ENCODE peak calls at places on chromosomes 6 and 20, in six cellular contexts. Z, H, E, U, T and F are unnamed samples.

GRCh38 chr6:9540534-9541126 is 874.2 kb downstream of the TFAP2A start:
- DNase-seq in U (peak; percentile 58), T (peak; percentile 20), Z (peak; percentile 49), H (no peak), E (peak; percentile 35), F (peak; percentile 62)

GRCh38 chr6:135161411-135161810 is 19.7 kb upstream of the MYB start:
- DNase-seq in E (no peak), U (no peak), H (no peak), T (no peak), Z (no peak), F (no peak)

GRCh38 chr20:32457476-32457986 is 99.4 kb downstream of the ASXL1 start:
- DNase-seq in U (peak; percentile 39), Z (peak; percentile 82), H (no peak), E (no peak), T (no peak), F (no peak)

GRCh38 chr20:2756056-2756611 is 44.3 kb downstream of the CPXM1 start:
- DNase-seq in Z (peak; percentile 60), U (peak; percentile 43), T (peak; percentile 64), H (no peak), E (peak; percentile 49), F (peak; percentile 56)

GRCh38 chr6:43772571-43773049 is 2.6 kb downstream of the VEGFA start:
- DNase-seq in U (peak; percentile 31), H (no peak), Z (peak; percentile 28), T (peak; percentile 49), E (peak; percentile 65), F (peak; percentile 67)

GRCh38 chr20:2873747-2874041 is 413 bp downstream of the PTPRA start:
- DNase-seq in Z (no peak), E (no peak), H (no peak), T (peak; percentile 55), U (peak; percentile 47), F (peak; percentile 79)

GRCh38 chr6:112286010-112286409 is 31.6 kb upstream of the LAMA4 start:
- DNase-seq in U (no peak), H (peak; percentile 11), Z (no peak), E (no peak), T (no peak), F (peak; percentile 73)

GRCh38 chr20:25254986-25255680 is 7.2 kb downstream of the PYGB start:
- DNase-seq in T (no peak), Z (no peak), U (no peak), E (no peak), H (no peak), F (no peak)

GRCh38 chr6:113414511-113414910 is 442.6 kb upstream of the MARCKS start:
- DNase-seq in H (no peak), Z (peak; percentile 69), E (no peak), U (peak; percentile 79), T (peak; percentile 40), F (no peak)

GRCh38 chr6:140138311-140138994 is 764.0 kb upstream of the CITED2 start:
- DNase-seq in Z (no peak), E (no peak), T (no peak), H (no peak), U (peak; percentile 70), F (no peak)

GRCh38 chr20:45611054-45611453 is 18.5 kb upstream of the WFDC10A start:
- DNase-seq in U (no peak), Z (no peak), T (no peak), H (no peak), E (peak; percentile 42), F (peak; percentile 96)

GRCh38 chr20:44884907-44885391 is 556 bp upstream of the YWHAB start:
- DNase-seq in Z (no peak), E (no peak), T (no peak), U (no peak), H (no peak), F (no peak)

GRCh38 chr6:42984924-42985475 is 630 bp downstream of the PPP2R5D start:
- DNase-seq in U (peak; percentile 20), E (peak; percentile 43), Z (no peak), T (no peak), H (no peak), F (peak; percentile 52)

GRCh38 chr20:63972312-63973159 is 2.8 kb upstream of the ZNF512B start:
- DNase-seq in T (peak; percentile 69), E (no peak), U (peak; percentile 74), H (no peak), Z (no peak), F (no peak)

GRCh38 chr6:105750089-105750488 is 336.0 kb upstream of the PRDM1 start:
- DNase-seq in H (no peak), Z (no peak), U (no peak), T (no peak), E (no peak), F (no peak)

GRCh38 chr6:146741609-146742008 is 142.8 kb downstream of the ADGB start:
- DNase-seq in H (no peak), Z (no peak), U (no peak), T (peak; percentile 44), E (no peak), F (no peak)

GRCh38 chr6:17015551-17016381 is 86.1 kb upstream of the STMND1 start:
- DNase-seq in H (no peak), Z (no peak), U (peak; percentile 59), E (peak; percentile 9), T (no peak), F (no peak)

GRCh38 chr6:75204959-75205775 is 686 bp downstream of the COL12A1 start:
- DNase-seq in T (no peak), H (no peak), U (peak; percentile 46), Z (peak; percentile 35), E (no peak), F (no peak)

GRCh38 chr6:75207211-75207984 is 1.5 kb upstream of the COL12A1 start:
- DNase-seq in H (no peak), Z (no peak), U (peak; percentile 28), T (no peak), E (no peak), F (no peak)

GRCh38 chr6:75204222-75204958 is 1.5 kb downstream of the COL12A1 start:
- DNase-seq in E (peak; percentile 61), H (no peak), T (peak; percentile 40), U (peak; percentile 90), Z (peak; percentile 79), F (peak; percentile 63)

GRCh38 chr6:75206338-75207210 is 721 bp upstream of the COL12A1 start:
- DNase-seq in Z (no peak), U (peak; percentile 47), H (no peak), E (no peak), T (no peak), F (no peak)

DNA sequence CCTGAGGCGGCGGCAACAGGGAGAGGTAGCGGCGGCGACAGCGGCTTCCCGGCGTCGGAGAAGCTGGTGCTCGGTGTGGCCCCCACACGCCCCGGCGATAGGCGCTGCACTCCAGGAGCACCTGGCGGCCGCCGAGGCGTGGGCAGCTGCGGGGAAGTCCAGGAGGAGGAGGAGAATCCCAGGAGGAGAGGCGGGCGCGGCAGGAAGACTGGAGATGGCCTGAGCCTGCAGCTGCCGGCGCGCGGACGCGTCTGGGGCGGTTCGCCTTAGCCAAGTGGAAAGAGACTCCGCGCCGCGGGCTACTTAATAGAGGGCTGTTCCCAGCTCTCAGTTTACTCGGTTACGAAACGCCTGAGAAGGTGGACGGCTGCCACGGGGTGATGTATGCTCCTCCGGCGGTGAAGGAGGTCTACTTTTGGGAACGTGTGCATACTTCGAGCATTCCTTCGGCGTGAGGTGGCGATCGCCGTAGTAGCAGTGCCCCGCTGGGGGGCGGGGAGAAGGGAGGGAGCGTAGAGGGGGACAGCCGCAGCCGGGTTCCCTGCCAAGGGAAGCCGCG is at the start of gene COL12A1:
- DNase-seq in T (no peak), H (no peak), U (peak; percentile 70), E (no peak), Z (peak; percentile 72), F (no peak)
- TF ChIP-seq MYC in T (no peak), H (no peak), U (no peak), E (no peak), Z (no peak), F (no peak)

GRCh38 chr20:57661201-57662027 is 41.2 kb upstream of the ZBP1 start:
- DNase-seq in E (no peak), T (no peak), H (no peak), Z (no peak), U (no peak), F (no peak)
- TF ChIP-seq MYC in E (no peak), T (no peak), H (no peak), Z (no peak), U (no peak), F (no peak)

GRCh38 chr20:49850463-49851233 is 38.0 kb downstream of the SLC9A8 start:
- DNase-seq in E (no peak), Z (no peak), U (no peak), H (no peak), T (no peak), F (no peak)

GRCh38 chr20:49843770-49844169 is 31.1 kb downstream of the SLC9A8 start:
- DNase-seq in T (no peak), U (no peak), H (no peak), E (peak; percentile 37), Z (no peak), F (no peak)

GRCh38 chr20:49843139-49843538 is 30.5 kb downstream of the SLC9A8 start:
- DNase-seq in T (no peak), E (no peak), H (no peak), Z (no peak), U (no peak), F (no peak)

GRCh38 chr20:49851234-49851755 is 38.7 kb downstream of the SLC9A8 start:
- DNase-seq in U (no peak), H (no peak), T (no peak), E (no peak), Z (no peak), F (no peak)

DNA sequence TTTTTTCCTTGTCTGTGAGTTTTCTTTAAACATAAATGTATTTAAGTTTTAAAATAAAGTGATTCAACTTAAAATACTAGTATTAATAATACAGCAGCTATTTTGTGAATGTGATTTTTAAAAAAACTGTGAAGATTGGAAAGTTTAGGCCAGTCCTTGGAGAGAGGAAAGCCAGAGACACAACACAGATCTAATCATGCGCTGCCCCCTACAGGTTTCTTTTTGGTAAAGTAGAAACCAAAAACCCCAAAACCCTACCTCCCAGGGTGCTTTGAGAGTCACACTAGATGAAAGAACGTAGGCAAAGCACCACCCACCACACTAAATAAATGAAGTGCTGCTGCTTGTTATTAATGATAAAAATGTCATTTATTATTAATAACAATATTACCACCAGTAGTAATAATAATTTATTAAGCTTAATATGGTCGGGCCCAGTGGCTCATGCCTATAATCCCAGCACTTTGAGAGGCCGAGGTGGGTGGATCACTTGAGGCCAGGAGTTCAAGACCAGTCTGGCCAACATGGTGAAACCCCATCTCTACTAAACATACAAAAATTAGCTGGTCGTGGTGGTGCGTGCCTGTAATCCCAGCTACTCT is 33.7 kb downstream of the SLC9A8 start:
- DNase-seq in U (peak; percentile 48), E (peak; percentile 76), H (no peak), T (peak; percentile 73), Z (peak; percentile 72), F (peak; percentile 80)
- TF ChIP-seq MYC in U (no peak), E (no peak), H (no peak), T (no peak), Z (no peak), F (peak; percentile 41)

DNA sequence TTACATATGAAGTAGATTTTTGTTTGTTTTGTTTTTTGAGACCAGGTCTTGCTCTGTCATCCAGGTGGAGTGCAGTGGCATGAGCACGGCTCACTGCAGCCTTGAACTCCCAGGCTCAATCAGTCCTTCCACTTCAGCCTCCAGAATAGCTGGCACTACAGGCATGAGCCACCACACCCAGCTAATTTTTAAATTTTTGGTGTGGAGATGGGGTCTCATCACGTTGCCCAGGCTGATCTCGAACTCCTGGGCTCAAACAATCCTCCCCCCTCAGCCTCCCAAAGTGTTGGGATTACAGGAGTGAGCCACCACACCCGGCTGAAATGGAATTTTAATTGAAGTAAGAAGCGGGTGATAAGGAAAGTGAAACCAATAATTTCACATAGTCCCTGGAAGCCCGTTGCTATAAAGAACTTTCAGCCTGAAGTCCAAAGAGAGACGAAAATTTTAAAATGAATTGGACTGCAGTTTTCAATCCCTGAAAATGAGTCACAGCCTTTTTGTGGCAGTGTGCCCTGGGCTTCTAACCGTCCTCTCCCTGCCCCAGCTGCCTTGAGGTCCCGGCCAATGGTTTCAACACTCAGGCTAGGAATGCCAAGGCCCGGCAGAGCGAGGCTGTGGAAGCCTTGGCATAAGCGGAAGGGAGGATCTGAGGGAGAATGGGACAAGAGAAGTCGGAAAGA is 757 bp downstream of the RAET1E start:
- DNase-seq in H (no peak), T (no peak), Z (peak; percentile 46), U (peak; percentile 11), E (no peak), F (no peak)
- TF ChIP-seq MYC in H (no peak), T (no peak), Z (no peak), U (no peak), E (no peak), F (no peak)